ENCODE peak calls at places on chromosomes 16 and 17, in seven cellular contexts. U is stomach, A is GM13976, E is BJ, Q is choroid plexus epithelial cell, V is fibroblast of mammary gland, H is lower lobe of right lung. R is an unnamed sample.

GRCh38 chr17:7656958-7657715 is 6.4 kb downstream of the ATP1B2 start:
- DNase-seq in U (no peak), A (no peak), E (no peak), Q (no peak), V (no peak), H (no peak), R (peak)

GRCh38 chr17:61926831-61927210 is 961 bp downstream of the INTS2 start:
- DNase-seq in U (no peak), A (no peak), E (no peak), Q (no peak), V (peak), H (no peak), R (no peak)

GRCh38 chr17:39625198-39625769 is 1.5 kb upstream of the PPP1R1B start:
- DNase-seq in U (no peak), A (no peak), E (no peak), Q (no peak), V (peak), H (no peak), R (no peak)

GRCh38 chr17:17313350-17313991 is 10.3 kb downstream of the NT5M start:
- DNase-seq in U (peak), A (peak), E (no peak), Q (peak), V (no peak), H (peak), R (peak)

GRCh38 chr17:78965369-78965982 is 14.2 kb downstream of the LGALS3BP start:
- DNase-seq in U (no peak), A (no peak), E (no peak), Q (no peak), V (no peak), H (no peak), R (no peak)

GRCh38 chr17:75927286-75927922 is 13.4 kb downstream of the FBF1 start:
- DNase-seq in U (peak), A (peak), E (no peak), Q (peak), V (peak), H (peak), R (no peak)

GRCh38 chr16:68492501-68493411 is 44.4 kb upstream of the SMPD3 start:
- DNase-seq in U (peak), A (no peak), E (no peak), Q (no peak), V (no peak), H (no peak), R (no peak)

GRCh38 chr16:83945587-83945986 is 7.5 kb upstream of the OSGIN1 start:
- DNase-seq in U (no peak), A (no peak), E (no peak), Q (no peak), V (no peak), H (no peak), R (no peak)

GRCh38 chr17:72287586-72287985 is 166.8 kb downstream of the SOX9 start:
- DNase-seq in U (peak), A (no peak), E (no peak), Q (peak), V (no peak), H (peak), R (no peak)

GRCh38 chr17:66633322-66633965 is 201.5 kb upstream of the CACNG5 start:
- DNase-seq in U (no peak), A (no peak), E (no peak), Q (peak), V (peak), H (no peak), R (no peak)

GRCh38 chr16:20359997-20360396 is 7.5 kb upstream of the UMOD start:
- DNase-seq in U (no peak), A (no peak), E (no peak), Q (no peak), V (no peak), H (no peak), R (peak)

GRCh38 chr16:68155425-68155824 is 70.3 kb downstream of the NFATC3 start:
- DNase-seq in U (no peak), A (no peak), E (no peak), Q (peak), V (no peak), H (no peak), R (no peak)

GRCh38 chr16:53154513-53154912 is 99.7 kb downstream of the CHD9 start:
- DNase-seq in U (no peak), A (no peak), E (no peak), Q (peak), V (no peak), H (no peak), R (peak)

GRCh38 chr16:30458561-30459394 is 13.1 kb upstream of the SEPHS2 start:
- DNase-seq in U (peak), A (peak), E (no peak), Q (no peak), V (no peak), H (peak), R (peak)

GRCh38 chr17:54282886-54283285 is 460.2 kb downstream of the KIF2B start:
- DNase-seq in U (no peak), A (no peak), E (no peak), Q (no peak), V (no peak), H (no peak), R (no peak)
- TF ChIP-seq CTCF in U (no peak), A (no peak), E (no peak), Q (no peak), V (no peak), H (no peak), R (no peak)

GRCh38 chr16:88755745-88756443 is 29.1 kb downstream of the PIEZO1 start:
- DNase-seq in U (no peak), A (no peak), E (no peak), Q (no peak), V (no peak), H (no peak), R (no peak)
- TF ChIP-seq CTCF in U (no peak), A (no peak), E (no peak), Q (no peak), V (no peak), H (no peak), R (no peak)

GRCh38 chr16:11316331-11317015 is 28.8 kb upstream of the RMI2 start:
- DNase-seq in U (no peak), A (no peak), E (no peak), Q (peak), V (no peak), H (no peak), R (peak)
- TF ChIP-seq CTCF in U (no peak), A (no peak), E (no peak), Q (peak), V (no peak), H (no peak), R (no peak)

DNA sequence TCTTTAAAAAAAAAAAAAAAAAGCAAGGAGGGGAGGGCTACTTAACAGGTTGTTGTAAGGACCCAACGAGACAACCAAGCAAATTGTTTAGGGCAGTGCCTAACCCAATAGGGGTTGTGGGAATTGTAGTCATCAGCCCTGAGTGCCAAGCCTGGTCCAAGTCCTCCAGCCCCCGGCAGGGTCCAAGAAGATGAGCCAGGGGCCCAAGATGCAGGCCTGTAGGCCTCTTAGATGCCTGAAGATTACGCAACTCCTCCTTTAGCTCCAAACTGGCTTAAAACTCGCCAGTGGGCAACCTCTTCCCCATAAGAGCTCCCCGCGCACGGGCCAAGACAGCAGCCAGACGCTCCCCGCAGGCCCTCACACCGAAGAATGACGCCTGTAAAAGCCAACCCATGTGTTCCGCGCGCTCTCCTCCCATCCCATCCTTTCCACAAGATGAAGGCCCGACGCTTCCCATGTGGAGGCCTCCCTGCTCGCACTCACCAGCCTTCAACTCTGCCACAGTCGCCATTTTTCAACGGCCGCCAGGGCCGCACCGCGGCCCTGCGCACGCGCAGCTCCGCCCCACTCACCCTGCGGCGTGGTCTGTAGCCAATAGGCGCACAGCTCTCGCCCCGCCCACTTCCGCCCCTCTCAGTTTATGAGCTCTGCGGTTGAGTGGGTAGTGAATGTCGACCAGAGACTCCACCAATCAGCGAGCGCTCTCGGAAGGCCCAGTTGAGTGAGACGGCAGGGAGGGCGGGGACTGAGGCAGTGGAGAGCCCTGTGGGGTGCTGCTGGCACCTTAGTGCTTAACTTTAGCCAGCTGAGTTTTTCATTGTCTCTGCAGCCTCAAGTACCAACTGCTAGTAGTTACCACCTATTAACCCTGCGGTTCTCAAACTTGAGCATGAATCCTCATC is at the start of gene CEP20:
- DNase-seq in U (peak), A (peak), E (peak), Q (peak), V (peak), H (peak), R (peak)
- TF ChIP-seq CTCF in U (no peak), A (no peak), E (peak), Q (peak), V (no peak), H (no peak), R (no peak)

GRCh38 chr17:19412510-19412909 is 1.5 kb downstream of the RNF112 start:
- DNase-seq in U (no peak), A (no peak), E (no peak), Q (no peak), V (no peak), H (no peak), R (no peak)

GRCh38 chr17:19410101-19410500 is 931 bp upstream of the RNF112 start:
- DNase-seq in U (no peak), A (no peak), E (no peak), Q (no peak), V (no peak), H (no peak), R (no peak)

GRCh38 chr17:19411641-19412040 is 609 bp downstream of the RNF112 start:
- DNase-seq in U (no peak), A (no peak), E (no peak), Q (no peak), V (no peak), H (no peak), R (peak)

GRCh38 chr17:19409509-19409908 is 1.5 kb upstream of the RNF112 start:
- DNase-seq in U (no peak), A (no peak), E (peak), Q (peak), V (peak), H (no peak), R (no peak)

GRCh38 chr17:19410875-19411291 is at the start of gene RNF112:
- DNase-seq in U (no peak), A (no peak), E (no peak), Q (peak), V (peak), H (no peak), R (peak)
- TF ChIP-seq CTCF in U (no peak), A (no peak), E (no peak), Q (peak), V (no peak), H (no peak), R (no peak)

GRCh38 chr16:85172465-85173071 is 60.3 kb upstream of the CIBAR2 start:
- DNase-seq in U (no peak), A (no peak), E (no peak), Q (no peak), V (peak), H (peak), R (peak)
- TF ChIP-seq CTCF in U (no peak), A (peak), E (peak), Q (peak), V (peak), H (no peak), R (no peak)

DNA sequence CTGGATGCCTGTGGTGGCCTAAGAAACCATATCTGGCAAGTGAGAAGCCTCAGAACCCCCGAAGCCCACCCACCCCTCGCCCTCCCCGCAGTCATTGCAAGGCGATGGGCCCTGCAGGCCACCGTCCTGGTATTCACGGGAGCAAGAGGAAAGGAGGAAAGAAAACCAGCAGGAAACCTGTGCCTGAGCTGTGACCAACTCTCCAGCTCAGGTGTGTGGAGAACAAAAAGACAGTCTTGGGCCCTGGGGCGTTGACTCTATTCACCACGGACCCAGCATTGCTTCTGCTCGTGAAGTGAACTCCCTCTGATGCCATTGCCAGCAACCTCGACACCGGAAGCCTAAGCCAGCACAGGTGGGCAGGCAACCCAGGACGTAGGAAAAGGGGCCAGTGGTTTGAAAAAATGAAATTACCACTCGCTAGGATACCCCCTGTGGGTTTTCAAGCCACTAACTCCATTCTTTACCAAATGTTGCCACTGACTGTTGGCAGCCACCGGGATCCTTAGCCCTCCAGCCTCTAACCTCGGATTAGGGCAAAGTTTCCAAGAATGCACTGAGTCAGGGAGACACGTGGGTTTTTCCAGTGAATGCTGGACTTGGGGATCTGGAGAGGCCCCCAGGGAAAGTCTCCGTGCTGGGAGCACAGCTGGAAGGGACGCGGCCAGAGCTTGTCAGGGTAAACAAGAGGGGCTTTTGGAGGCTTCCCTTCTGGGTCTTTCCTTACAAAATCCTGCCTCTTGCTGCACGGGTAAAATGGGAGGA is 25.1 kb downstream of the FA2H start:
- DNase-seq in U (no peak), A (no peak), E (no peak), Q (no peak), V (no peak), H (no peak), R (no peak)
- TF ChIP-seq CTCF in U (no peak), A (no peak), E (no peak), Q (no peak), V (no peak), H (no peak), R (no peak)